ENCODE peak calls at places on chromosome 2, in seven cellular contexts. U is spleen, F is left ventricle myocardium inferior, P is mesendoderm, Z is Caco-2, A is uterus, R is tibial nerve. C is an unnamed sample.

GRCh38 chr2:55992465-55992864 is 68.9 kb upstream of the EFEMP1 start:
- DNase-seq in U (no peak), F (no peak), P (no peak), Z (no peak), A (peak; percentile 31), R (no peak), C (peak; percentile 95)

GRCh38 chr2:26325851-26326250 is 20.1 kb upstream of the SELENOI start:
- DNase-seq in U (no peak), F (no peak), P (no peak), Z (no peak), A (no peak), R (no peak), C (no peak)

GRCh38 chr2:239832995-239833727 is 192.0 kb downstream of the NDUFA10 start:
- DNase-seq in U (peak; percentile 47), F (no peak), P (no peak), Z (no peak), A (no peak), R (no peak), C (no peak)

GRCh38 chr2:27049422-27050280 is 1.8 kb upstream of the AGBL5 start:
- DNase-seq in U (peak; percentile 91), F (no peak), P (no peak), Z (peak; percentile 69), A (no peak), R (peak; percentile 17), C (no peak)

GRCh38 chr2:50143822-50144575 is 887.9 kb downstream of the NRXN1 start:
- DNase-seq in U (no peak), F (no peak), P (peak; percentile 37), Z (peak; percentile 37), A (no peak), R (no peak), C (peak; percentile 30)

GRCh38 chr2:54336136-54336976 is 80.3 kb upstream of the TSPYL6 start:
- DNase-seq in U (no peak), F (no peak), P (no peak), Z (no peak), A (no peak), R (no peak), C (peak; percentile 83)

GRCh38 chr2:31483246-31483645 is 68.7 kb upstream of the XDH start:
- DNase-seq in U (no peak), F (no peak), P (no peak), Z (no peak), A (no peak), R (no peak), C (peak; percentile 31)

GRCh38 chr2:68039317-68039716 is 23.5 kb downstream of the C1D start:
- DNase-seq in U (no peak), F (no peak), P (no peak), Z (no peak), A (no peak), R (no peak), C (no peak)

GRCh38 chr2:121754851-121755236 is 607 bp upstream of the TSN start:
- DNase-seq in U (no peak), F (no peak), P (no peak), Z (no peak), A (no peak), R (no peak), C (no peak)

GRCh38 chr2:143226714-143227541 is 97.7 kb downstream of the ARHGAP15 start:
- DNase-seq in U (no peak), F (no peak), P (no peak), Z (no peak), A (no peak), R (no peak), C (no peak)

GRCh38 chr2:204958371-204958770 is 413.1 kb downstream of the PARD3B start:
- DNase-seq in U (no peak), F (no peak), P (no peak), Z (no peak), A (no peak), R (no peak), C (no peak)

GRCh38 chr2:150484461-150484931 is 3.0 kb downstream of the RND3 start:
- DNase-seq in U (no peak), F (no peak), P (no peak), Z (no peak), A (no peak), R (no peak), C (peak; percentile 43)
- H3K4me3 ChIP-seq in U (peak overlapping the region; percentile 47), F (peak overlapping the region; percentile 84), P (no peak overlapping the region), Z (peak overlapping the region; percentile 81), A (peak overlapping the region; percentile 67), R (peak overlapping the region; percentile 59), C (peak overlapping the region; percentile 99)

DNA sequence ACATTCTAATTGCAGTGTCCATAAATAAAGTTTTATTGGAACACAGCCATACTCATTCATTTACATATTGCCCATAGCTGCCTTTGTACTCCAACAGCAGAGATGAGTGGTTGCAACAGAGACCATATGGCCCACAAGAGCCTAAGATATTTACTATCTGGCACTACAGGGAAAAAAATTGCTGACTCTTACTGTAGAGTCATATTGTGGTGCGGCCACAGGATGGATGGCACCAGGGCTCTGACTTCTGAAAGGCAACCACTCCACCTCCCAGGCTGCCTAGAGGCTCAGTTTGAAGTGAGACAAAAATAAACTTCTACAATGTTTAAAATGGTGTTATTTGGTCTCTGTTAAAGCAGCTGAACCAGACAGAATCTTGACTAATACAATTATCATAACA is 404.0 kb upstream of the ATP5MC3 start:
- DNase-seq in U (no peak), F (no peak), P (no peak), Z (no peak), A (no peak), R (no peak), C (no peak)
- H3K4me1 ChIP-seq in U (no peaks in the 10 kb centered on the region), F (no peaks in the 10 kb centered on the region), P (no peaks in the 10 kb centered on the region), Z (no peaks in the 10 kb centered on the region), A (no peaks in the 10 kb centered on the region), R (no peaks in the 10 kb centered on the region), C (no peaks in the 10 kb centered on the region)

DNA sequence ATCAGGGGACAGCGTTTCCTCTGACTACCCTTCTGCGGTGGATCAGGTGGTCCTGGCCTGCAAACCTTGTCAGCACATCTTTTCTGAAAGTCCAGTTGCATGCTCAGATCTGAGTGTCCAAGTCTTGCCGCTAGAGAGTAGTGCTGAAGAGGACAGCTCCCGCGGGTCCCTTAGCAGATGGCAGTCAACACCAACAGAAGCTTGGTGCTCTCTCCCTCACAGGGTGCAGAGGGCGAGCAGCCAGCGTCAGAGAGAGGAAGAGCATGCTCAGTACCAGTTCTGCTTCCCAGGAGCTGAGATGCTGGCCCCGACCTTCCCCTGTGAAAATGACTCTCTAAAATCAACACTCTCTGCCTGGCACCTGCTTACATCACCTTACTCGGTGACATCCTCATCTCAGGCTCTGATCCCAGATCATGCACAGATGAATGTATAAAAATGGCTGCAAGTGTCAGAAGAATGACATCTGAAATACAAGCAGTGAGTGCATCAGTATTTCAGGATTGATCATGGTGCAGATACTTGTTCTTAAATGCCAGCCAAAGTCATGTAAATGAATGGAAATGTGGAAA is 86.0 kb upstream of the TWIST2 start:
- DNase-seq in U (no peak), F (no peak), P (peak; percentile 36), Z (peak; percentile 14), A (no peak), R (no peak), C (peak; percentile 34)
- H3K4me3 ChIP-seq in U (no peak overlapping the region), F (no peak overlapping the region), P (no peak overlapping the region), Z (no peak overlapping the region), A (no peak overlapping the region), R (no peak overlapping the region), C (no peak overlapping the region)

DNA sequence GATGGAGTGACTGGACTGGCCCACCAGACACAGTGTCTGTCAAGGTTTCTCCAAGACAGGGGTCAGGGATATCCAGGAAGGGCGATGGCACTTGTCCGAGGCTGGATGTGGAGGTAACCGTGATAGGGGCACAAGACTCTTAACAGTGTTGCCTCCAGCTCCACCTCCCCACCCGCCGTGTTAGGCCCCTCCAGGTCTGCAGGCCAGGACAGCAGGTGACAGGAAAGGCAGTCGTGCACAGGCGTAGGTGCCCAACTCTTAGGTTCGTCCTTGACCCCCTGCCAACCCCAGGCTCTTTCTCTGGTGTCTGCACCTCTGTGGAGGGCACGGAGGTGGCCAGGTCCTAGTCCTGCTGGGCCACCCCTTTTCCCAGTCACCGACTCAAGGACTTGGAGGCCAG is 10.1 kb downstream of the ITM2C start:
- DNase-seq in U (peak; percentile 72), F (no peak), P (no peak), Z (no peak), A (no peak), R (no peak), C (no peak)
- H3K4me1 ChIP-seq in U (peaks cover 86% of the 10 kb centered on the region), F (peaks cover 17% of the 10 kb centered on the region), P (peaks cover 19% of the 10 kb centered on the region), Z (peaks cover 26% of the 10 kb centered on the region), A (no peaks in the 10 kb centered on the region), R (peaks cover 20% of the 10 kb centered on the region), C (no peaks in the 10 kb centered on the region)

DNA sequence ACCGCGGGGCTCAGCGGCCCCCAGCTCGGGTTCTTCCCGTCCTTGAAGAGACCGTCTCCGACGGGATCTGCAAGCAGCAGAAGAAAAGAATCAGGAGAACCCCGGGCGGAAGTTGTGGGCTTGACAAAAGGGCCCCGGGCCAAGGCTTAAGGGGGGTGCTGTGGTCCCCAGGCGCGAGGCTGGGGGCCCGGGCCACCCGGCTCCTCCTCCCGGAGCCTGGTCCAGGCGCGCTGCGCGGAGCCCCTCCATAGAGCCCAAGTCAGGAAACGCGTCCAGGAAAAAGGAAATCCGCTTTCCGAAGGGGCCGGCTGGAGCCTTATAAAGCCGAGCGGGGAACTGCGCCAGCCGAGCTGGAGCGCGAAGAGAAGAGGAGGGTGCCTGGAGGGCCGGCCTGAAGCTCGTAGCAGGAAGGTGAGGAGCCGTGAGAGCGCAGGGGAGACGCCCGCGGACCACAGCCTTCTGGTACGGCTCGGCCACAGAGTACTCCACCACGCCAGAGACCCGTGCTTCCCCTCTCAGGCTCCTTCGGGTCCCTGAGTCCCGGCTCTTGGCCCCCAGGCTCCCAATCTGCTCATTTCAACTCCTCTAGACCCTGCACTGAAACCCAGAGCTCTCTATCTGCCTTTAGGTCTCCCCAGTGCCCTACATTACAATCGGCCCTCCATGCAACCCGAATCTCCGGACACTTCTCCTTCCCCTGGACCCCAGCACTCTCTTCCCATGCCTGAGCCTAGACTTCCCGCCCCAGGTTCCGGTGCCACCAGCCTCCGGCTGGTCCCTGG is 554 bp downstream of the FEV start:
- DNase-seq in U (no peak), F (no peak), P (peak; percentile 58), Z (no peak), A (no peak), R (no peak), C (no peak)
- H3K4me3 ChIP-seq in U (no peak overlapping the region), F (peak overlapping the region; percentile 48), P (peak overlapping the region; percentile 46), Z (no peak overlapping the region), A (no peak overlapping the region), R (no peak overlapping the region), C (no peak overlapping the region)

DNA sequence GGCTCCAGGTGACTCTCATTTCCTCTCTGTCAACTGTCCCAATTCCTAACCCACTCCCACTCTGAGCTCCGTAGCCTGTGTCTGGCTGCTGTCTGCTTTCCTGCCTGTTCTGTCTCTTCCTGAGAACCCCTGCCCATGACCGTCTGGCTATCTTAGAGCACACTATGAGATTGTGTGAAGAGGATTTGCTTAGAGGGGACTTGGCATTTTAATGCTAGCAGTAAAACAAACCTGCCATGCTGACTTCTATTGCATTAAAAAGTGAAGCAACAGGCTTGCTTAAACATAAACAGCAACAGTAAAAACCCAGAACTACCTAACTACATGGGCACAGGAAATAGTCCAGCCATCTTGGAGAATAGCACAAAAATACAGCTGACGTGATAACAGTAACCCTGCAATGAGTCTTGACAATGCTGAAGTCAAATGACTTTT is 234.8 kb downstream of the PRKCE start:
- DNase-seq in U (no peak), F (no peak), P (no peak), Z (no peak), A (no peak), R (no peak), C (no peak)
- H3K4me1 ChIP-seq in U (peaks cover 62% of the 10 kb centered on the region), F (peaks cover 86% of the 10 kb centered on the region), P (no peaks in the 10 kb centered on the region), Z (no peaks in the 10 kb centered on the region), A (peaks cover 9% of the 10 kb centered on the region), R (peaks cover 86% of the 10 kb centered on the region), C (peaks cover 83% of the 10 kb centered on the region)

DNA sequence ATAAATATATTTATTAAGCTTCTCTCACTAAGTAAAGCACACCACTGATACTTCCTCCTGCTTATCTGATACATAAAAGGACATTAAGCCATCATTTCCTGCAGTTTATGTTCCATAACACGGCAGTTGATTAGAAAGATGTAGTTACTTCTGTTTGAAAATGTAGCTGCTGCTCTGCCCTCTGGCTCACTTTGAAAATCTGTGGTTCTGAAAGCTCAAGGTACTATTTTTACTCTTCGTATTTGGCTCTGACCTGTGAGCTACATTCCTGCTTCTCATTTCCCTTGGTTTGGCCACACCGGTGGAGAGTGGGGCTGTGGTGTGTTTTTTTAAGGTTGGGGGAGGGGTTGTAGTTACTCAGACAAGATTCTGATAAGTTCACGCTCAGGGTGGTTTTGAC is 12.8 kb upstream of the TTN start:
- DNase-seq in U (no peak), F (no peak), P (no peak), Z (no peak), A (no peak), R (no peak), C (no peak)
- H3K4me3 ChIP-seq in U (no peak overlapping the region), F (peak overlapping the region; percentile 56), P (no peak overlapping the region), Z (no peak overlapping the region), A (no peak overlapping the region), R (no peak overlapping the region), C (no peak overlapping the region)

C was measured in adipocyte.